ENCODE peak calls at places on chromosomes 13 and 19, in ten cellular contexts. One of them, this sample, is unnamed.

GRCh38 chr13:33172911-33173310 is 112.6 kb downstream of the STARD13 start:
- DNase-seq in fibroblast of pulmonary artery: no peak
- DNase-seq in HL-60: no peak
- DNase-seq in T-helper 1 cell: no peak
- DNase-seq in fibroblast of mammary gland: peak
- DNase-seq in cardiac muscle cell: no peak
- DNase-seq in GM10248: no peak
- DNase-seq in CD4-positive, alpha-beta memory T cell: no peak
- DNase-seq in NCI-H69: no peak
- DNase-seq in stimulated activated CD4-positive, alpha-beta T cell treated with anti-CD3 and anti-CD28 coated beads, Interleukin-4, amount 100 ng/mL, for 1 hour: no peak
- DNase-seq in this sample: no peak

GRCh38 chr19:10068205-10068604 is 17.9 kb upstream of the SHFL start:
- DNase-seq in T-helper 1 cell: no peak
- DNase-seq in fibroblast of mammary gland: no peak
- DNase-seq in GM10248: no peak
- DNase-seq in fibroblast of pulmonary artery: no peak
- DNase-seq in cardiac muscle cell: no peak
- DNase-seq in CD4-positive, alpha-beta memory T cell: no peak
- DNase-seq in NCI-H69: no peak
- DNase-seq in HL-60: no peak
- DNase-seq in stimulated activated CD4-positive, alpha-beta T cell treated with anti-CD3 and anti-CD28 coated beads, Interleukin-4, amount 100 ng/mL, for 1 hour: no peak
- DNase-seq in this sample: no peak

GRCh38 chr19:39342647-39343305 is 555 bp downstream of the SAMD4B start:
- DNase-seq in GM10248: no peak
- DNase-seq in fibroblast of mammary gland: no peak
- DNase-seq in cardiac muscle cell: peak
- DNase-seq in T-helper 1 cell: no peak
- DNase-seq in HL-60: no peak
- DNase-seq in stimulated activated CD4-positive, alpha-beta T cell treated with anti-CD3 and anti-CD28 coated beads, Interleukin-4, amount 100 ng/mL, for 1 hour: no peak
- DNase-seq in CD4-positive, alpha-beta memory T cell: no peak
- DNase-seq in fibroblast of pulmonary artery: no peak
- DNase-seq in NCI-H69: peak
- DNase-seq in this sample: peak

GRCh38 chr19:42250666-42251531 is 4.0 kb downstream of the ERF start:
- DNase-seq in GM10248: no peak
- DNase-seq in fibroblast of mammary gland: peak
- DNase-seq in NCI-H69: no peak
- DNase-seq in T-helper 1 cell: no peak
- DNase-seq in CD4-positive, alpha-beta memory T cell: no peak
- DNase-seq in HL-60: peak
- DNase-seq in cardiac muscle cell: no peak
- DNase-seq in stimulated activated CD4-positive, alpha-beta T cell treated with anti-CD3 and anti-CD28 coated beads, Interleukin-4, amount 100 ng/mL, for 1 hour: no peak
- DNase-seq in fibroblast of pulmonary artery: peak
- DNase-seq in this sample: peak

GRCh38 chr13:111925146-111925875 is 141.6 kb upstream of the SOX1 start:
- DNase-seq in NCI-H69: no peak
- DNase-seq in cardiac muscle cell: no peak
- DNase-seq in stimulated activated CD4-positive, alpha-beta T cell treated with anti-CD3 and anti-CD28 coated beads, Interleukin-4, amount 100 ng/mL, for 1 hour: no peak
- DNase-seq in GM10248: no peak
- DNase-seq in HL-60: no peak
- DNase-seq in fibroblast of mammary gland: no peak
- DNase-seq in CD4-positive, alpha-beta memory T cell: no peak
- DNase-seq in fibroblast of pulmonary artery: no peak
- DNase-seq in T-helper 1 cell: no peak
- DNase-seq in this sample: no peak

GRCh38 chr13:45352031-45352430 is 11.0 kb upstream of the TPT1 start:
- DNase-seq in CD4-positive, alpha-beta memory T cell: no peak
- DNase-seq in NCI-H69: no peak
- DNase-seq in stimulated activated CD4-positive, alpha-beta T cell treated with anti-CD3 and anti-CD28 coated beads, Interleukin-4, amount 100 ng/mL, for 1 hour: no peak
- DNase-seq in HL-60: no peak
- DNase-seq in T-helper 1 cell: no peak
- DNase-seq in fibroblast of pulmonary artery: no peak
- DNase-seq in cardiac muscle cell: no peak
- DNase-seq in fibroblast of mammary gland: no peak
- DNase-seq in GM10248: no peak
- DNase-seq in this sample: no peak

GRCh38 chr13:100409132-100409531 is 179.5 kb downstream of the GGACT start:
- DNase-seq in NCI-H69: peak
- DNase-seq in HL-60: no peak
- DNase-seq in cardiac muscle cell: no peak
- DNase-seq in stimulated activated CD4-positive, alpha-beta T cell treated with anti-CD3 and anti-CD28 coated beads, Interleukin-4, amount 100 ng/mL, for 1 hour: no peak
- DNase-seq in T-helper 1 cell: no peak
- DNase-seq in GM10248: no peak
- DNase-seq in fibroblast of mammary gland: peak
- DNase-seq in fibroblast of pulmonary artery: peak
- DNase-seq in CD4-positive, alpha-beta memory T cell: no peak
- DNase-seq in this sample: no peak

GRCh38 chr13:100508391-100508790 is 80.2 kb downstream of the GGACT start:
- DNase-seq in fibroblast of pulmonary artery: no peak
- DNase-seq in HL-60: no peak
- DNase-seq in NCI-H69: peak
- DNase-seq in fibroblast of mammary gland: no peak
- DNase-seq in cardiac muscle cell: no peak
- DNase-seq in GM10248: no peak
- DNase-seq in T-helper 1 cell: no peak
- DNase-seq in stimulated activated CD4-positive, alpha-beta T cell treated with anti-CD3 and anti-CD28 coated beads, Interleukin-4, amount 100 ng/mL, for 1 hour: no peak
- DNase-seq in CD4-positive, alpha-beta memory T cell: no peak
- DNase-seq in this sample: no peak

GRCh38 chr13:51549593-51549992 is 34.7 kb upstream of the WDFY2 start:
- DNase-seq in stimulated activated CD4-positive, alpha-beta T cell treated with anti-CD3 and anti-CD28 coated beads, Interleukin-4, amount 100 ng/mL, for 1 hour: no peak
- DNase-seq in fibroblast of pulmonary artery: no peak
- DNase-seq in T-helper 1 cell: no peak
- DNase-seq in CD4-positive, alpha-beta memory T cell: no peak
- DNase-seq in GM10248: no peak
- DNase-seq in cardiac muscle cell: no peak
- DNase-seq in HL-60: no peak
- DNase-seq in NCI-H69: no peak
- DNase-seq in fibroblast of mammary gland: no peak
- DNase-seq in this sample: no peak

GRCh38 chr13:102571075-102571474 is 25.7 kb upstream of the TPP2 start:
- DNase-seq in fibroblast of pulmonary artery: no peak
- DNase-seq in CD4-positive, alpha-beta memory T cell: no peak
- DNase-seq in stimulated activated CD4-positive, alpha-beta T cell treated with anti-CD3 and anti-CD28 coated beads, Interleukin-4, amount 100 ng/mL, for 1 hour: no peak
- DNase-seq in fibroblast of mammary gland: no peak
- DNase-seq in GM10248: no peak
- DNase-seq in T-helper 1 cell: no peak
- DNase-seq in NCI-H69: peak
- DNase-seq in cardiac muscle cell: peak
- DNase-seq in HL-60: no peak
- DNase-seq in this sample: no peak

GRCh38 chr13:46712524-46712923 is 84.4 kb downstream of the ESD start:
- DNase-seq in GM10248: no peak
- DNase-seq in NCI-H69: peak
- DNase-seq in cardiac muscle cell: no peak
- DNase-seq in HL-60: no peak
- DNase-seq in T-helper 1 cell: no peak
- DNase-seq in fibroblast of mammary gland: no peak
- DNase-seq in stimulated activated CD4-positive, alpha-beta T cell treated with anti-CD3 and anti-CD28 coated beads, Interleukin-4, amount 100 ng/mL, for 1 hour: no peak
- DNase-seq in fibroblast of pulmonary artery: no peak
- DNase-seq in CD4-positive, alpha-beta memory T cell: no peak
- DNase-seq in this sample: no peak

GRCh38 chr19:52742516-52742915 is 7.7 kb upstream of the ZNF611 start:
- DNase-seq in HL-60: no peak
- DNase-seq in CD4-positive, alpha-beta memory T cell: no peak
- DNase-seq in cardiac muscle cell: no peak
- DNase-seq in NCI-H69: no peak
- DNase-seq in T-helper 1 cell: no peak
- DNase-seq in stimulated activated CD4-positive, alpha-beta T cell treated with anti-CD3 and anti-CD28 coated beads, Interleukin-4, amount 100 ng/mL, for 1 hour: no peak
- DNase-seq in fibroblast of mammary gland: no peak
- DNase-seq in fibroblast of pulmonary artery: no peak
- DNase-seq in GM10248: no peak
- DNase-seq in this sample: peak

GRCh38 chr13:46339035-46339666 is 47.9 kb downstream of the RUBCNL start:
- DNase-seq in stimulated activated CD4-positive, alpha-beta T cell treated with anti-CD3 and anti-CD28 coated beads, Interleukin-4, amount 100 ng/mL, for 1 hour: no peak
- DNase-seq in GM10248: peak
- DNase-seq in CD4-positive, alpha-beta memory T cell: no peak
- DNase-seq in NCI-H69: no peak
- DNase-seq in T-helper 1 cell: no peak
- DNase-seq in HL-60: peak
- DNase-seq in fibroblast of mammary gland: peak
- DNase-seq in cardiac muscle cell: no peak
- DNase-seq in fibroblast of pulmonary artery: peak
- DNase-seq in this sample: peak

GRCh38 chr19:49861127-49861526 is 6.2 kb downstream of the PNKP start:
- DNase-seq in HL-60: no peak
- DNase-seq in fibroblast of mammary gland: no peak
- DNase-seq in fibroblast of pulmonary artery: no peak
- DNase-seq in GM10248: no peak
- DNase-seq in cardiac muscle cell: no peak
- DNase-seq in NCI-H69: peak
- DNase-seq in T-helper 1 cell: no peak
- DNase-seq in stimulated activated CD4-positive, alpha-beta T cell treated with anti-CD3 and anti-CD28 coated beads, Interleukin-4, amount 100 ng/mL, for 1 hour: no peak
- DNase-seq in CD4-positive, alpha-beta memory T cell: no peak
- DNase-seq in this sample: no peak

GRCh38 chr19:7199613-7200533 is 94.3 kb downstream of the INSR start:
- DNase-seq in fibroblast of pulmonary artery: no peak
- DNase-seq in CD4-positive, alpha-beta memory T cell: no peak
- DNase-seq in cardiac muscle cell: no peak
- DNase-seq in HL-60: no peak
- DNase-seq in T-helper 1 cell: no peak
- DNase-seq in NCI-H69: no peak
- DNase-seq in stimulated activated CD4-positive, alpha-beta T cell treated with anti-CD3 and anti-CD28 coated beads, Interleukin-4, amount 100 ng/mL, for 1 hour: no peak
- DNase-seq in GM10248: no peak
- DNase-seq in fibroblast of mammary gland: no peak
- DNase-seq in this sample: no peak

GRCh38 chr13:73745190-73745589 is 389.0 kb downstream of the KLF12 start:
- DNase-seq in stimulated activated CD4-positive, alpha-beta T cell treated with anti-CD3 and anti-CD28 coated beads, Interleukin-4, amount 100 ng/mL, for 1 hour: no peak
- DNase-seq in T-helper 1 cell: no peak
- DNase-seq in HL-60: no peak
- DNase-seq in fibroblast of pulmonary artery: no peak
- DNase-seq in NCI-H69: no peak
- DNase-seq in fibroblast of mammary gland: no peak
- DNase-seq in GM10248: no peak
- DNase-seq in cardiac muscle cell: no peak
- DNase-seq in CD4-positive, alpha-beta memory T cell: no peak
- DNase-seq in this sample: no peak

GRCh38 chr13:27012482-27013197 is 159.0 kb downstream of the USP12 start:
- DNase-seq in NCI-H69: no peak
- DNase-seq in cardiac muscle cell: no peak
- DNase-seq in fibroblast of pulmonary artery: peak
- DNase-seq in T-helper 1 cell: no peak
- DNase-seq in GM10248: no peak
- DNase-seq in stimulated activated CD4-positive, alpha-beta T cell treated with anti-CD3 and anti-CD28 coated beads, Interleukin-4, amount 100 ng/mL, for 1 hour: no peak
- DNase-seq in fibroblast of mammary gland: peak
- DNase-seq in HL-60: peak
- DNase-seq in CD4-positive, alpha-beta memory T cell: no peak
- DNase-seq in this sample: peak

GRCh38 chr13:75217949-75218348 is 264.0 kb downstream of the TBC1D4 start:
- DNase-seq in stimulated activated CD4-positive, alpha-beta T cell treated with anti-CD3 and anti-CD28 coated beads, Interleukin-4, amount 100 ng/mL, for 1 hour: no peak
- DNase-seq in fibroblast of pulmonary artery: peak
- DNase-seq in T-helper 1 cell: no peak
- DNase-seq in HL-60: no peak
- DNase-seq in fibroblast of mammary gland: peak
- DNase-seq in cardiac muscle cell: peak
- DNase-seq in NCI-H69: no peak
- DNase-seq in CD4-positive, alpha-beta memory T cell: no peak
- DNase-seq in GM10248: no peak
- DNase-seq in this sample: peak

GRCh38 chr19:48490980-48491792 is 20.4 kb downstream of the LMTK3 start:
- DNase-seq in CD4-positive, alpha-beta memory T cell: peak
- DNase-seq in cardiac muscle cell: peak
- DNase-seq in stimulated activated CD4-positive, alpha-beta T cell treated with anti-CD3 and anti-CD28 coated beads, Interleukin-4, amount 100 ng/mL, for 1 hour: peak
- DNase-seq in fibroblast of mammary gland: no peak
- DNase-seq in HL-60: no peak
- DNase-seq in fibroblast of pulmonary artery: no peak
- DNase-seq in T-helper 1 cell: peak
- DNase-seq in GM10248: peak
- DNase-seq in NCI-H69: peak
- DNase-seq in this sample: no peak

GRCh38 chr13:43307921-43308433 is 284.6 kb downstream of the DNAJC15 start:
- DNase-seq in CD4-positive, alpha-beta memory T cell: no peak
- DNase-seq in stimulated activated CD4-positive, alpha-beta T cell treated with anti-CD3 and anti-CD28 coated beads, Interleukin-4, amount 100 ng/mL, for 1 hour: no peak
- DNase-seq in HL-60: peak
- DNase-seq in fibroblast of pulmonary artery: peak
- DNase-seq in T-helper 1 cell: no peak
- DNase-seq in cardiac muscle cell: peak
- DNase-seq in NCI-H69: peak
- DNase-seq in GM10248: peak
- DNase-seq in fibroblast of mammary gland: peak
- DNase-seq in this sample: peak

This sample was measured in EH.